ENCODE peak calls at places on chromosome 7, in seven cellular contexts. I is neural progenitor cell; S is dorsolateral prefrontal cortex; E is activated CD8-positive, alpha-beta T cell treated with anti-CD3 and anti-CD28 coated beads for 36 hours; A is A549; K is psoas muscle; U is HCT116. C is an unnamed sample.

GRCh38 chr7:30428586-30429530 is 49.7 kb downstream of the NOD1 start:
- DNase-seq in I (no peak), S (no peak), E (no peak), A (no peak), K (no peak), U (no peak), C (no peak)

GRCh38 chr7:57876-58275 is 134.5 kb upstream of the FAM20C start:
- DNase-seq in I (no peak), S (peak; percentile 39), E (no peak), A (no peak), K (no peak), U (no peak), C (no peak)

GRCh38 chr7:68185641-68186040 is 1189.0 kb downstream of the TYW1 start:
- DNase-seq in I (no peak), S (no peak), E (no peak), A (no peak), K (no peak), U (no peak), C (no peak)

GRCh38 chr7:43843276-43843675 is 26.0 kb downstream of the MRPS24 start:
- DNase-seq in I (no peak), S (no peak), E (no peak), A (no peak), K (no peak), U (no peak), C (no peak)

GRCh38 chr7:157762824-157763223 is 426.0 kb downstream of the DNAJB6 start:
- DNase-seq in I (no peak), S (no peak), E (no peak), A (no peak), K (no peak), U (no peak), C (no peak)

GRCh38 chr7:70893985-70894722 is 237.8 kb upstream of the GALNT17 start:
- DNase-seq in I (peak; percentile 54), S (no peak), E (no peak), A (no peak), K (no peak), U (no peak), C (no peak)

GRCh38 chr7:106731207-106731606 is 70.2 kb upstream of the CCDC71L start:
- DNase-seq in I (no peak), S (no peak), E (no peak), A (no peak), K (no peak), U (no peak), C (no peak)

GRCh38 chr7:123711832-123712293 is 36.9 kb downstream of the WASL start:
- DNase-seq in I (no peak), S (no peak), E (peak; percentile 22), A (no peak), K (no peak), U (no peak), C (no peak)

GRCh38 chr7:22666732-22667131 is 60.3 kb upstream of the IL6 start:
- DNase-seq in I (no peak), S (no peak), E (no peak), A (no peak), K (no peak), U (no peak), C (no peak)

GRCh38 chr7:12403287-12404181 is at the start of gene VWDE:
- DNase-seq in I (peak; percentile 87), S (peak; percentile 53), E (peak; percentile 79), A (peak; percentile 61), K (peak; percentile 46), U (peak; percentile 80), C (no peak)

GRCh38 chr7:46390042-46390441 is 469.0 kb upstream of the IGFBP3 start:
- DNase-seq in I (no peak), S (no peak), E (no peak), A (no peak), K (no peak), U (no peak), C (no peak)
- TF ChIP-seq CTCF in I (peak; percentile 13), S (no peak), E (no peak), A (no peak), K (no peak), U (peak; percentile 6), C (peak; percentile 12)

GRCh38 chr7:153090209-153090608 is 330.7 kb downstream of the ACTR3B start:
- DNase-seq in I (no peak), S (no peak), E (no peak), A (no peak), K (no peak), U (no peak), C (no peak)

GRCh38 chr7:153084283-153084682 is 324.7 kb downstream of the ACTR3B start:
- DNase-seq in I (no peak), S (no peak), E (no peak), A (no peak), K (no peak), U (no peak), C (no peak)

GRCh38 chr7:153088601-153089000 is 329.0 kb downstream of the ACTR3B start:
- DNase-seq in I (no peak), S (no peak), E (no peak), A (no peak), K (no peak), U (no peak), C (no peak)

GRCh38 chr7:153090757-153091156 is 331.2 kb downstream of the ACTR3B start:
- DNase-seq in I (no peak), S (no peak), E (no peak), A (no peak), K (no peak), U (no peak), C (no peak)

DNA sequence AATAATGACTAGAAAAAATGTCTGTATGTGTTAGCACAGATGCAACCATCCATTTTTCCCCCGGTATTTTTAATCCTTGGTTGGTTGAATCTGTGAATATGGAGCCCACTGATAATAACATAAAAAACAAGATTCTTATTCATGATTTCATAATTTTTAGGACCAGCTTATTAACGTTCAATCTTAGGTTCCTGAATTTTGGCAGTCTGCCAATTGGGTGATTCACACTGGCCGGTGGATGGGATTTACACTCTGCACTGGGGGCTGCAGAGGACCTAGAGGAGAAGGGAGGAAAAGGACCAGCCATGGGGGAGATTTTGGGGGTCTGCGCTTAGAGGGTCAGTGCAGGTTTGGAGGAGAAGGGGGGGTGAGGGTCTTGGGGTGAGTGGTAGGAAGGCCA is 327.9 kb downstream of the ACTR3B start:
- DNase-seq in I (no peak), S (no peak), E (no peak), A (no peak), K (no peak), U (no peak), C (no peak)
- TF ChIP-seq CTCF in I (no peak), S (no peak), E (no peak), A (no peak), K (no peak), U (no peak), C (no peak)

DNA sequence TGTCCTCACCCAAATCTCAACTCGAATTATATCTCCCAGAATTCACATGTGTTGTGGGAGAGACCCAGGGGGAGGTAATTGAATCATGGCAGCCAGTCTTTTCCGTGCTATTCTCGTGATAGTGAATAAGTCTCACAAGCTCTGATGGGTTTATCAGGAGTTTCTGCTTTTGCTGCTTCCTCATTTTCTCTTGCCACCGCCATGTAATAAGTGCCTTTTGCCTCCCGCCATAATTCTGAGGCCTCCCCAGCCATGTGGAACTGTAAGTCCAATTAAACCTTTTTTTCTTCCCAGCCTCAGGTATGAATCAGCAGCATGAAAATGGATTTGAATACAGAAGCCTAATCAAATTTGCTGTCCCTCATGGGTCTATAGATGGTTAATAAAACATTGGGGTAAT is 27.5 kb downstream of the AVL9 start:
- DNase-seq in I (no peak), S (no peak), E (no peak), A (no peak), K (no peak), U (no peak), C (no peak)
- TF ChIP-seq CTCF in I (no peak), S (no peak), E (no peak), A (no peak), K (no peak), U (no peak), C (no peak)

GRCh38 chr7:56639173-56639746 is 493.0 kb downstream of the ZNF479 start:
- DNase-seq in I (no peak), S (no peak), E (no peak), A (no peak), K (no peak), U (no peak), C (no peak)
- TF ChIP-seq CTCF in I (no peak), S (no peak), E (no peak), A (no peak), K (no peak), U (no peak), C (no peak)